ENCODE peak calls at places on chromosomes 3 and 15, in ten cellular contexts. N is HFF-Myc; W is NCI-H1092 treated with DMSO at 0.1 percent for 48 hours; O is NCI-H1105 treated with DMSO at 0.1 percent for 48 hours; M is choroid plexus epithelial cell; K is ecto neural progenitor cell; Y is stimulated activated CD4-positive, alpha-beta T cell treated with anti-CD3 and anti-CD28 coated beads, Interleukin-12 subunit alpha, Interleukin-12 subunit beta, amount 100 ng/mL, for 48 hours; Q is GM12891; C is stimulated activated naive CD4-positive, alpha-beta T cell treated with Interleukin-2 at 50 U/mL for 16 hours; T is astrocyte. H is an unnamed sample.

GRCh38 chr3:56365905-56366640 is 102.2 kb downstream of the ERC2 start:
- DNase-seq in O (no peak), M (no peak), T (no peak), K (no peak), Q (no peak), C (no peak), W (no peak), N (no peak), Y (no peak), H (no peak)

GRCh38 chr3:52839268-52839575 is 4.4 kb upstream of the MUSTN1 start:
- DNase-seq in M (no peak), Q (no peak), K (no peak), Y (no peak), O (no peak), C (no peak), W (no peak), T (no peak), N (no peak), H (no peak)

GRCh38 chr3:17091895-17092294 is 207.1 kb downstream of the PLCL2 start:
- DNase-seq in C (no peak), M (peak; percentile 13), Q (no peak), K (no peak), W (no peak), Y (no peak), T (no peak), O (no peak), N (no peak), H (no peak)

GRCh38 chr3:175260145-175260794 is 401.1 kb downstream of the NAALADL2 start:
- DNase-seq in N (no peak), C (no peak), O (no peak), K (no peak), T (peak; percentile 81), W (no peak), Q (no peak), M (peak; percentile 51), Y (no peak), H (no peak)

GRCh38 chr3:11480663-11481298 is 162.9 kb downstream of the VGLL4 start:
- DNase-seq in N (no peak), Q (no peak), M (peak; percentile 50), W (peak; percentile 35), Y (no peak), O (peak; percentile 36), K (no peak), C (no peak), T (no peak), H (no peak)

GRCh38 chr15:87623832-87624231 is 632.7 kb downstream of the NTRK3 start:
- DNase-seq in W (no peak), N (no peak), Y (no peak), K (no peak), C (no peak), T (no peak), O (no peak), M (no peak), Q (no peak), H (no peak)

GRCh38 chr3:108833616-108834015 is 11.0 kb downstream of the TRAT1 start:
- DNase-seq in C (no peak), K (no peak), M (no peak), Y (no peak), N (no peak), Q (no peak), T (no peak), W (no peak), O (no peak), H (no peak)

GRCh38 chr3:63976166-63976861 is 47.0 kb downstream of the PSMD6 start:
- DNase-seq in Q (no peak), O (no peak), Y (no peak), W (no peak), N (peak; percentile 56), T (peak; percentile 95), M (peak; percentile 98), K (no peak), C (no peak), H (no peak)

GRCh38 chr15:71082803-71083202 is 32.5 kb upstream of the THSD4 start:
- DNase-seq in N (no peak), M (no peak), T (no peak), K (no peak), Q (no peak), C (no peak), Y (no peak), O (no peak), W (no peak), H (no peak)

GRCh38 chr3:172447611-172448579 is at the start of gene GHSR:
- DNase-seq in Q (peak; percentile 8), Y (no peak), C (no peak), O (no peak), W (peak; percentile 13), M (no peak), N (no peak), K (peak; percentile 44), T (no peak), H (no peak)

GRCh38 chr3:99269606-99270355 is 368.3 kb upstream of the DCBLD2 start:
- DNase-seq in N (no peak), T (no peak), O (no peak), W (no peak), Q (no peak), Y (no peak), K (no peak), C (no peak), M (no peak), H (no peak)

GRCh38 chr15:75508741-75509532 is 57.4 kb upstream of the SIN3A start:
- DNase-seq in K (no peak), N (no peak), W (no peak), T (peak; percentile 41), Q (no peak), C (no peak), Y (no peak), O (no peak), M (peak; percentile 87), H (no peak)

GRCh38 chr3:185978516-185978915 is 40.7 kb upstream of the TRA2B start:
- DNase-seq in Y (no peak), T (no peak), M (no peak), W (no peak), N (no peak), C (no peak), Q (no peak), O (no peak), K (no peak), H (no peak)

GRCh38 chr3:179450901-179451334 is 352 bp downstream of the GNB4 start:
- DNase-seq in C (no peak), M (peak; percentile 40), Y (no peak), N (no peak), O (peak; percentile 26), W (peak; percentile 3), T (peak; percentile 20), K (peak; percentile 63), Q (no peak), H (no peak)

GRCh38 chr15:89812126-89812846 is 2.4 kb downstream of the ANPEP start:
- DNase-seq in K (no peak), Y (no peak), C (no peak), M (peak; percentile 79), Q (no peak), T (no peak), O (no peak), W (no peak), N (no peak), H (no peak)

GRCh38 chr3:188267790-188268333 is 113.9 kb downstream of the LPP start:
- DNase-seq in C (no peak), O (no peak), K (no peak), Y (no peak), T (no peak), M (no peak), W (no peak), N (no peak), Q (no peak), H (no peak)

GRCh38 chr3:65252266-65252665 is 564.5 kb upstream of the ADAMTS9 start:
- DNase-seq in K (no peak), Y (no peak), Q (no peak), N (no peak), C (no peak), T (peak; percentile 27), O (no peak), W (no peak), M (no peak), H (no peak)

GRCh38 chr15:67915374-67916050 is 75.7 kb upstream of the RNU6-1 start:
- DNase-seq in C (no peak), M (no peak), K (no peak), W (peak; percentile 96), Y (no peak), Q (no peak), O (peak; percentile 91), T (no peak), N (no peak), H (peak; percentile 88)

GRCh38 chr3:152299243-152299976 is 30.7 kb downstream of the MBNL1 start:
- DNase-seq in O (no peak), K (no peak), N (no peak), W (no peak), Y (no peak), T (no peak), Q (no peak), C (no peak), M (no peak), H (no peak)

GRCh38 chr3:106263556-106263955 is 394.7 kb upstream of the CBLB start:
- DNase-seq in W (no peak), T (no peak), C (no peak), Q (no peak), Y (no peak), K (no peak), M (no peak), N (no peak), O (no peak), H (no peak)

GRCh38 chr3:197795200-197795599 is 4.1 kb downstream of the LRCH3 start:
- DNase-seq in M (peak; percentile 69), W (no peak), Q (no peak), T (peak; percentile 29), N (no peak), C (no peak), O (no peak), K (no peak), Y (no peak), H (no peak)

GRCh38 chr3:159899198-159899597 is 89.4 kb upstream of the IL12A start:
- DNase-seq in C (no peak), W (no peak), Q (no peak), O (no peak), K (no peak), Y (no peak), M (no peak), T (peak; percentile 46), N (no peak), H (no peak)

GRCh38 chr15:32784571-32784970 is 66.8 kb downstream of the GREM1 start:
- DNase-seq in N (no peak), T (no peak), W (no peak), M (no peak), Y (no peak), K (no peak), O (no peak), Q (no peak), C (no peak), H (no peak)

GRCh38 chr3:31432897-31433678 is 99.6 kb upstream of the STT3B start:
- DNase-seq in Y (no peak), O (no peak), M (peak; percentile 69), C (no peak), T (peak; percentile 33), W (no peak), N (no peak), K (no peak), Q (no peak), H (no peak)

GRCh38 chr15:99651023-99651807 is 82.0 kb downstream of the LYSMD4 start:
- DNase-seq in C (no peak), M (peak; percentile 43), Y (no peak), O (no peak), W (no peak), K (no peak), T (peak; percentile 63), Q (no peak), N (peak; percentile 7), H (no peak)

GRCh38 chr3:127026036-127026435 is 43.1 kb downstream of the PLXNA1 start:
- DNase-seq in Y (no peak), M (no peak), T (no peak), C (no peak), W (no peak), Q (no peak), N (no peak), O (no peak), K (no peak), H (no peak)

GRCh38 chr3:106006001-106006400 is 137.2 kb upstream of the CBLB start:
- DNase-seq in W (no peak), Q (no peak), O (no peak), K (no peak), N (no peak), M (peak; percentile 80), T (peak; percentile 97), C (no peak), Y (no peak), H (no peak)

GRCh38 chr3:114418724-114419543 is 125.1 kb downstream of the TIGIT start:
- DNase-seq in Q (no peak), T (peak; percentile 74), C (no peak), W (peak; percentile 89), K (no peak), O (peak; percentile 76), M (peak; percentile 97), N (peak; percentile 82), Y (no peak), H (peak; percentile 75)

H was measured in COR-L47.